ENCODE peak calls at places on chromosomes 13 and 19, in five cellular contexts. B is T-cell; D is activated CD4-positive, CD25-positive, alpha-beta regulatory T cell treated with anti-CD3 and anti-CD28 coated beads, Interleukin-2, amount 50 U/mL, for 16 hours; G is left kidney; C is foreskin melanocyte. Z is an unnamed sample.

GRCh38 chr13:84050551-84050950 is 168.3 kb upstream of the SLITRK1 start:
- DNase-seq in G (no peak), D (no peak), B (no peak), C (no peak), Z (no peak)

GRCh38 chr13:109496216-109496615 is 290.2 kb downstream of the IRS2 start:
- DNase-seq in G (no peak), D (no peak), B (no peak), C (no peak), Z (no peak)

GRCh38 chr19:2552859-2553258 is 76.9 kb downstream of the GADD45B start:
- DNase-seq in D (peak; percentile 26), B (peak; percentile 59), C (no peak), G (no peak), Z (no peak)

GRCh38 chr13:20461481-20461859 is 64.2 kb downstream of the CRYL1 start:
- DNase-seq in B (no peak), G (no peak), D (no peak), C (no peak), Z (no peak)

GRCh38 chr19:16022681-16023557 is 53.4 kb upstream of the TPM4 start:
- DNase-seq in D (no peak), C (no peak), G (no peak), B (no peak), Z (no peak)

GRCh38 chr13:25153736-25154135 is 18.4 kb downstream of the AMER2 start:
- DNase-seq in D (no peak), C (peak; percentile 81), B (no peak), G (no peak), Z (peak; percentile 59)

GRCh38 chr19:40716031-40716654 is 543 bp downstream of the COQ8B start:
- DNase-seq in G (no peak), D (peak; percentile 40), C (no peak), B (peak; percentile 5), Z (no peak)

GRCh38 chr13:25253702-25254101 is 33.6 kb downstream of the MTMR6 start:
- DNase-seq in G (peak; percentile 4), D (no peak), C (no peak), B (no peak), Z (no peak)

GRCh38 chr13:69458013-69458412 is 649.6 kb upstream of the ATXN8OS start:
- DNase-seq in D (no peak), C (no peak), B (no peak), G (peak; percentile 1), Z (no peak)

Z was measured in GM23338.